ENCODE peak calls at places on chromosomes 6 and 20, in ten cellular contexts. One of them, this sample, is unnamed.

GRCh38 chr6:47598367-47598766 is 100.0 kb upstream of the ADGRF4 start:
- DNase-seq in naive thymus-derived CD4-positive, alpha-beta T cell: no peak
- DNase-seq in colonic mucosa: no peak
- DNase-seq in GM06990: no peak
- DNase-seq in DND-41: no peak
- DNase-seq in endodermal cell: no peak
- DNase-seq in effector memory CD4-positive, alpha-beta T cell: no peak
- DNase-seq in pancreas: no peak
- DNase-seq in iPS DF 6.9: no peak
- DNase-seq in AG04450: no peak
- DNase-seq in this sample: no peak

GRCh38 chr6:72954736-72955135 is 270.6 kb downstream of the KHDC1L start:
- DNase-seq in AG04450: no peak
- DNase-seq in DND-41: no peak
- DNase-seq in iPS DF 6.9: no peak
- DNase-seq in effector memory CD4-positive, alpha-beta T cell: no peak
- DNase-seq in naive thymus-derived CD4-positive, alpha-beta T cell: no peak
- DNase-seq in endodermal cell: no peak
- DNase-seq in colonic mucosa: no peak
- DNase-seq in GM06990: no peak
- DNase-seq in pancreas: no peak
- DNase-seq in this sample: no peak

GRCh38 chr6:34663887-34664269 is 32.7 kb downstream of the ILRUN start:
- DNase-seq in DND-41: no peak
- DNase-seq in naive thymus-derived CD4-positive, alpha-beta T cell: no peak
- DNase-seq in iPS DF 6.9: no peak
- DNase-seq in endodermal cell: no peak
- DNase-seq in effector memory CD4-positive, alpha-beta T cell: no peak
- DNase-seq in AG04450: no peak
- DNase-seq in colonic mucosa: no peak
- DNase-seq in pancreas: no peak
- DNase-seq in GM06990: no peak
- DNase-seq in this sample: no peak

GRCh38 chr6:158698876-158699440 is 49.1 kb downstream of the SYTL3 start:
- DNase-seq in iPS DF 6.9: no peak
- DNase-seq in AG04450: no peak
- DNase-seq in pancreas: no peak
- DNase-seq in effector memory CD4-positive, alpha-beta T cell: no peak
- DNase-seq in naive thymus-derived CD4-positive, alpha-beta T cell: no peak
- DNase-seq in endodermal cell: peak; percentile 43
- DNase-seq in GM06990: no peak
- DNase-seq in DND-41: no peak
- DNase-seq in colonic mucosa: no peak
- DNase-seq in this sample: no peak

GRCh38 chr6:6788394-6789020 is 200.0 kb downstream of the LY86 start:
- DNase-seq in endodermal cell: peak; percentile 71
- DNase-seq in naive thymus-derived CD4-positive, alpha-beta T cell: no peak
- DNase-seq in DND-41: no peak
- DNase-seq in pancreas: no peak
- DNase-seq in AG04450: no peak
- DNase-seq in GM06990: no peak
- DNase-seq in effector memory CD4-positive, alpha-beta T cell: no peak
- DNase-seq in iPS DF 6.9: no peak
- DNase-seq in colonic mucosa: peak; percentile 55
- DNase-seq in this sample: no peak

GRCh38 chr6:134482585-134483346 is 164.9 kb upstream of the SGK1 start:
- DNase-seq in AG04450: no peak
- DNase-seq in colonic mucosa: no peak
- DNase-seq in endodermal cell: peak; percentile 53
- DNase-seq in effector memory CD4-positive, alpha-beta T cell: no peak
- DNase-seq in pancreas: no peak
- DNase-seq in naive thymus-derived CD4-positive, alpha-beta T cell: no peak
- DNase-seq in DND-41: no peak
- DNase-seq in iPS DF 6.9: no peak
- DNase-seq in GM06990: no peak
- DNase-seq in this sample: peak; percentile 71

GRCh38 chr20:47358672-47359532 is 2.4 kb upstream of the ZMYND8 start:
- DNase-seq in iPS DF 6.9: no peak
- DNase-seq in effector memory CD4-positive, alpha-beta T cell: no peak
- DNase-seq in GM06990: peak; percentile 47
- DNase-seq in endodermal cell: peak; percentile 85
- DNase-seq in AG04450: no peak
- DNase-seq in colonic mucosa: peak; percentile 94
- DNase-seq in DND-41: no peak
- DNase-seq in pancreas: peak; percentile 68
- DNase-seq in naive thymus-derived CD4-positive, alpha-beta T cell: peak; percentile 54
- DNase-seq in this sample: peak; percentile 33

GRCh38 chr6:150987371-150987828 is 121.9 kb downstream of the MTHFD1L start:
- DNase-seq in AG04450: no peak
- DNase-seq in pancreas: no peak
- DNase-seq in colonic mucosa: no peak
- DNase-seq in iPS DF 6.9: no peak
- DNase-seq in endodermal cell: no peak
- DNase-seq in GM06990: peak; percentile 29
- DNase-seq in naive thymus-derived CD4-positive, alpha-beta T cell: no peak
- DNase-seq in effector memory CD4-positive, alpha-beta T cell: no peak
- DNase-seq in DND-41: no peak
- DNase-seq in this sample: no peak

GRCh38 chr6:130913119-130913518 is 85.9 kb downstream of the SMLR1 start:
- DNase-seq in endodermal cell: no peak
- DNase-seq in iPS DF 6.9: no peak
- DNase-seq in GM06990: no peak
- DNase-seq in AG04450: no peak
- DNase-seq in DND-41: peak; percentile 31
- DNase-seq in effector memory CD4-positive, alpha-beta T cell: no peak
- DNase-seq in colonic mucosa: no peak
- DNase-seq in naive thymus-derived CD4-positive, alpha-beta T cell: peak; percentile 8
- DNase-seq in pancreas: no peak
- DNase-seq in this sample: no peak

GRCh38 chr6:149962461-149963211 is 1.1 kb upstream of the ULBP1 start:
- DNase-seq in iPS DF 6.9: no peak
- DNase-seq in pancreas: no peak
- DNase-seq in effector memory CD4-positive, alpha-beta T cell: no peak
- DNase-seq in naive thymus-derived CD4-positive, alpha-beta T cell: no peak
- DNase-seq in AG04450: no peak
- DNase-seq in GM06990: no peak
- DNase-seq in DND-41: no peak
- DNase-seq in endodermal cell: no peak
- DNase-seq in colonic mucosa: no peak
- DNase-seq in this sample: no peak

GRCh38 chr20:50151034-50151743 is 2.3 kb downstream of the PEDS1 start:
- DNase-seq in colonic mucosa: peak; percentile 78
- DNase-seq in effector memory CD4-positive, alpha-beta T cell: no peak
- DNase-seq in pancreas: no peak
- DNase-seq in iPS DF 6.9: no peak
- DNase-seq in naive thymus-derived CD4-positive, alpha-beta T cell: no peak
- DNase-seq in DND-41: no peak
- DNase-seq in endodermal cell: no peak
- DNase-seq in GM06990: no peak
- DNase-seq in AG04450: no peak
- DNase-seq in this sample: no peak

GRCh38 chr6:103983860-103984259 is 875.9 kb downstream of the HACE1 start:
- DNase-seq in GM06990: no peak
- DNase-seq in AG04450: no peak
- DNase-seq in endodermal cell: no peak
- DNase-seq in iPS DF 6.9: no peak
- DNase-seq in colonic mucosa: no peak
- DNase-seq in pancreas: no peak
- DNase-seq in naive thymus-derived CD4-positive, alpha-beta T cell: no peak
- DNase-seq in effector memory CD4-positive, alpha-beta T cell: no peak
- DNase-seq in DND-41: no peak
- DNase-seq in this sample: no peak

GRCh38 chr6:111486921-111487320 is 3.9 kb upstream of the REV3L start:
- DNase-seq in AG04450: no peak
- DNase-seq in pancreas: no peak
- DNase-seq in endodermal cell: no peak
- DNase-seq in naive thymus-derived CD4-positive, alpha-beta T cell: no peak
- DNase-seq in GM06990: no peak
- DNase-seq in effector memory CD4-positive, alpha-beta T cell: peak; percentile 12
- DNase-seq in iPS DF 6.9: no peak
- DNase-seq in DND-41: peak; percentile 64
- DNase-seq in colonic mucosa: no peak
- DNase-seq in this sample: no peak

GRCh38 chr6:101392561-101393230 is 812 bp upstream of the GRIK2 start:
- DNase-seq in iPS DF 6.9: no peak
- DNase-seq in naive thymus-derived CD4-positive, alpha-beta T cell: no peak
- DNase-seq in GM06990: no peak
- DNase-seq in endodermal cell: peak; percentile 72
- DNase-seq in effector memory CD4-positive, alpha-beta T cell: no peak
- DNase-seq in pancreas: no peak
- DNase-seq in DND-41: no peak
- DNase-seq in AG04450: no peak
- DNase-seq in colonic mucosa: no peak
- DNase-seq in this sample: no peak
- H3K27me3 ChIP-seq in iPS DF 6.9: peaks cover 7% of the 10 kb centered on the region
- H3K27me3 ChIP-seq in naive thymus-derived CD4-positive, alpha-beta T cell: peaks cover 3% of the 10 kb centered on the region
- H3K27me3 ChIP-seq in GM06990: peaks cover 2% of the 10 kb centered on the region
- H3K27me3 ChIP-seq in endodermal cell: peaks cover 70% of the 10 kb centered on the region
- H3K27me3 ChIP-seq in effector memory CD4-positive, alpha-beta T cell: peaks cover 13% of the 10 kb centered on the region
- H3K27me3 ChIP-seq in pancreas: peaks cover 3% of the 10 kb centered on the region
- H3K27me3 ChIP-seq in DND-41: no peaks in the 10 kb centered on the region
- H3K27me3 ChIP-seq in AG04450: no peaks in the 10 kb centered on the region
- H3K27me3 ChIP-seq in colonic mucosa: peaks cover 21% of the 10 kb centered on the region
- H3K27me3 ChIP-seq in this sample: peaks cover 28% of the 10 kb centered on the region

GRCh38 chr6:98821739-98822405 is 12.5 kb upstream of the POU3F2 start:
- DNase-seq in endodermal cell: no peak
- DNase-seq in colonic mucosa: no peak
- DNase-seq in naive thymus-derived CD4-positive, alpha-beta T cell: no peak
- DNase-seq in pancreas: no peak
- DNase-seq in iPS DF 6.9: no peak
- DNase-seq in AG04450: no peak
- DNase-seq in DND-41: no peak
- DNase-seq in GM06990: no peak
- DNase-seq in effector memory CD4-positive, alpha-beta T cell: no peak
- DNase-seq in this sample: no peak
- H3K27me3 ChIP-seq in endodermal cell: peaks cover 68% of the 10 kb centered on the region
- H3K27me3 ChIP-seq in colonic mucosa: peaks cover 36% of the 10 kb centered on the region
- H3K27me3 ChIP-seq in naive thymus-derived CD4-positive, alpha-beta T cell: peaks cover 12% of the 10 kb centered on the region
- H3K27me3 ChIP-seq in pancreas: no peaks in the 10 kb centered on the region
- H3K27me3 ChIP-seq in iPS DF 6.9: peaks cover 18% of the 10 kb centered on the region
- H3K27me3 ChIP-seq in AG04450: peaks cover 45% of the 10 kb centered on the region
- H3K27me3 ChIP-seq in DND-41: no peaks in the 10 kb centered on the region
- H3K27me3 ChIP-seq in GM06990: no peaks in the 10 kb centered on the region
- H3K27me3 ChIP-seq in effector memory CD4-positive, alpha-beta T cell: peaks cover 44% of the 10 kb centered on the region
- H3K27me3 ChIP-seq in this sample: peaks cover 71% of the 10 kb centered on the region

GRCh38 chr20:56348306-56348695 is 10.5 kb upstream of the FAM210B start:
- DNase-seq in iPS DF 6.9: no peak
- DNase-seq in colonic mucosa: no peak
- DNase-seq in AG04450: no peak
- DNase-seq in effector memory CD4-positive, alpha-beta T cell: no peak
- DNase-seq in pancreas: no peak
- DNase-seq in DND-41: no peak
- DNase-seq in GM06990: no peak
- DNase-seq in endodermal cell: no peak
- DNase-seq in naive thymus-derived CD4-positive, alpha-beta T cell: no peak
- DNase-seq in this sample: no peak

GRCh38 chr20:56347628-56348305 is 11.0 kb upstream of the FAM210B start:
- DNase-seq in colonic mucosa: no peak
- DNase-seq in endodermal cell: peak; percentile 80
- DNase-seq in DND-41: no peak
- DNase-seq in naive thymus-derived CD4-positive, alpha-beta T cell: no peak
- DNase-seq in GM06990: no peak
- DNase-seq in iPS DF 6.9: no peak
- DNase-seq in AG04450: no peak
- DNase-seq in effector memory CD4-positive, alpha-beta T cell: no peak
- DNase-seq in pancreas: no peak
- DNase-seq in this sample: no peak

GRCh38 chr20:56343861-56344381 is 14.9 kb upstream of the FAM210B start:
- DNase-seq in endodermal cell: peak; percentile 95
- DNase-seq in colonic mucosa: no peak
- DNase-seq in GM06990: peak; percentile 46
- DNase-seq in naive thymus-derived CD4-positive, alpha-beta T cell: peak; percentile 17
- DNase-seq in pancreas: peak; percentile 86
- DNase-seq in effector memory CD4-positive, alpha-beta T cell: no peak
- DNase-seq in DND-41: no peak
- DNase-seq in AG04450: no peak
- DNase-seq in iPS DF 6.9: peak; percentile 70
- DNase-seq in this sample: no peak

GRCh38 chr20:56348746-56349145 is 10.0 kb upstream of the FAM210B start:
- DNase-seq in GM06990: no peak
- DNase-seq in pancreas: no peak
- DNase-seq in colonic mucosa: no peak
- DNase-seq in naive thymus-derived CD4-positive, alpha-beta T cell: no peak
- DNase-seq in AG04450: no peak
- DNase-seq in endodermal cell: no peak
- DNase-seq in iPS DF 6.9: no peak
- DNase-seq in DND-41: no peak
- DNase-seq in effector memory CD4-positive, alpha-beta T cell: no peak
- DNase-seq in this sample: no peak

DNA sequence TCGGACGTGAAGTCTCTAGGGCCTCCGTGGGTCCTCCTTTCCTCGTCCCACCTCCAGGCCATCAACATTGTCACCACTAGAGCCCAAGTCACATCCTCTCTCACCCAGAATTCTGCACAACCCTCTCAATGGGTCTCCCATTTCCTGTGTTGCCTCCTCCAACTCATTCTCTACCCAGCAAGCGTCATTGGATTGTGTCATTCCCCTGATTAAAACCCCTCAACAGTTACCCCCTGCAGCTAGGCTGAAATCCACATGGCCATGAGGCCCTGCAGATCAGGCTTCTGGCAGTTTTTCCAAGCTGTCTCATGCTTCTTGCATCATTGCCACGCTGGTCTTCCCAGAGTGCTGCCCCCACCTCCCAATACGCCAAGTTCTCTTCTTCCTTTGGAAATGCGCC is 12.9 kb upstream of the FAM210B start:
- DNase-seq in endodermal cell: no peak
- DNase-seq in naive thymus-derived CD4-positive, alpha-beta T cell: no peak
- DNase-seq in pancreas: no peak
- DNase-seq in GM06990: no peak
- DNase-seq in colonic mucosa: no peak
- DNase-seq in DND-41: no peak
- DNase-seq in effector memory CD4-positive, alpha-beta T cell: no peak
- DNase-seq in AG04450: no peak
- DNase-seq in iPS DF 6.9: no peak
- DNase-seq in this sample: no peak
- H3K27me3 ChIP-seq in endodermal cell: peaks cover 27% of the 10 kb centered on the region
- H3K27me3 ChIP-seq in naive thymus-derived CD4-positive, alpha-beta T cell: peaks cover 10% of the 10 kb centered on the region
- H3K27me3 ChIP-seq in pancreas: no peaks in the 10 kb centered on the region
- H3K27me3 ChIP-seq in GM06990: peaks cover 2% of the 10 kb centered on the region
- H3K27me3 ChIP-seq in colonic mucosa: peaks cover 14% of the 10 kb centered on the region
- H3K27me3 ChIP-seq in DND-41: no peaks in the 10 kb centered on the region
- H3K27me3 ChIP-seq in effector memory CD4-positive, alpha-beta T cell: no peaks in the 10 kb centered on the region
- H3K27me3 ChIP-seq in AG04450: peaks cover 15% of the 10 kb centered on the region
- H3K27me3 ChIP-seq in iPS DF 6.9: no peaks in the 10 kb centered on the region
- H3K27me3 ChIP-seq in this sample: no peaks in the 10 kb centered on the region

DNA sequence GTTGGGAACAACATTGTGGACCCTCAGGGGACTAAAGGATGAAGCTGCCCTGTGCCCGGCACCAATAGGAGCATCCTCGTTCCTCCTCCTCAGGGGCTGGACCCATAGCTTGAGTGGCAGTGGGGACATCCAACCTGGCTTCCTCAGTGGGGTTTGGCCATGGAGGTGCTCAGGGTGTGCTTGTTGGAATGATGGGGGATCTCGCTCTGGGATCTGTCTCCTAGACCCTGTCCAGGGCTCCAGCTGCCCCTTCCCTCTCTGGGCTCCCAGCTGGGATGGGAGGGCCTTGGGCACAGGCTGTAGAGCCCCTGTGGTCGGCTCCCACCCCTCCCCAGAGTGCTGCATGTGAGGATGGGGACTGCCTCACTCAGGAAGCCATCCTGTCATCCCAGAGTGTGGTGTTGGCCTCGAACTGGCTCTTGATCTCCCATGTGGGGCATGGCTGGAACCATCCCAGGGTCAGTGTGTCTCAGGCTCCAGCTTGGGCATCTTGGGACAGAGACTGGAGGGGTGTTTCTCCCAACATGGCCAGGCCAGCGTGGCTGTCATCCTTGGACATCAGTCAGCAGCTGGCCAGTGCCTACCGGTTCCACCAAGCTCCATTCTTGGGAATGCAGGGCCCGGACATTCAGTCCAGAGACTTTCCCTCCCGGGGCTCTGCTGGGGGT is 9.5 kb upstream of the MYT1 start:
- DNase-seq in pancreas: no peak
- DNase-seq in DND-41: no peak
- DNase-seq in iPS DF 6.9: no peak
- DNase-seq in colonic mucosa: no peak
- DNase-seq in GM06990: no peak
- DNase-seq in endodermal cell: no peak
- DNase-seq in effector memory CD4-positive, alpha-beta T cell: no peak
- DNase-seq in naive thymus-derived CD4-positive, alpha-beta T cell: no peak
- DNase-seq in AG04450: no peak
- DNase-seq in this sample: no peak
- H3K27me3 ChIP-seq in pancreas: no peaks in the 10 kb centered on the region
- H3K27me3 ChIP-seq in DND-41: no peaks in the 10 kb centered on the region
- H3K27me3 ChIP-seq in iPS DF 6.9: no peaks in the 10 kb centered on the region
- H3K27me3 ChIP-seq in colonic mucosa: no peaks in the 10 kb centered on the region
- H3K27me3 ChIP-seq in GM06990: no peaks in the 10 kb centered on the region
- H3K27me3 ChIP-seq in endodermal cell: no peaks in the 10 kb centered on the region
- H3K27me3 ChIP-seq in effector memory CD4-positive, alpha-beta T cell: peaks cover 5% of the 10 kb centered on the region
- H3K27me3 ChIP-seq in naive thymus-derived CD4-positive, alpha-beta T cell: peaks cover 6% of the 10 kb centered on the region
- H3K27me3 ChIP-seq in AG04450: peaks cover 1% of the 10 kb centered on the region
- H3K27me3 ChIP-seq in this sample: peaks cover 50% of the 10 kb centered on the region

This sample was measured in heart right ventricle.